ENCODE peak calls at places on chromosomes 12 and 14, in six cellular contexts. Y is LoVo, Q is EH, T is HEK293T, R is NCI-H2029, J is NCI-H1436. W is an unnamed sample.

GRCh38 chr12:68175566-68176033 is 16.1 kb upstream of the IFNG start:
- DNase-seq in Y (no peak), T (no peak), Q (no peak), R (no peak), J (no peak), W (no peak)

GRCh38 chr12:95815635-95816212 is 25.2 kb upstream of the NTN4 start:
- DNase-seq in Y (peak), J (no peak), Q (peak), R (peak), T (peak), W (no peak)

GRCh38 chr12:9798008-9798619 is 29.2 kb upstream of the KLRF1 start:
- DNase-seq in J (no peak), Y (peak), T (peak), Q (peak), R (no peak), W (no peak)

GRCh38 chr12:121430821-121431415 is 31.0 kb downstream of the RNF34 start:
- DNase-seq in Q (no peak), Y (no peak), R (no peak), J (no peak), T (no peak), W (no peak)

GRCh38 chr12:49330631-49331359 is 6.2 kb downstream of the C1QL4 start:
- DNase-seq in Q (no peak), T (no peak), R (no peak), J (no peak), Y (no peak), W (no peak)

GRCh38 chr14:68968721-68969120 is 10.4 kb downstream of the ACTN1 start:
- DNase-seq in T (no peak), Q (peak), Y (no peak), J (no peak), R (no peak), W (no peak)

GRCh38 chr14:55605793-55606192 is 25.8 kb downstream of the KTN1 start:
- DNase-seq in R (no peak), J (no peak), Q (peak), Y (peak), T (no peak), W (no peak)

GRCh38 chr12:110731479-110731878 is 11.2 kb downstream of the PPP1CC start:
- DNase-seq in T (no peak), Q (no peak), J (no peak), R (no peak), Y (no peak), W (no peak)

GRCh38 chr12:114774181-114774580 is 90.2 kb upstream of the TBX3 start:
- DNase-seq in Q (peak), R (no peak), Y (no peak), J (no peak), T (no peak), W (no peak)

GRCh38 chr12:52278530-52278929 is 4.1 kb downstream of the KRT86 start:
- DNase-seq in R (no peak), T (no peak), Q (no peak), J (no peak), Y (peak), W (no peak)

GRCh38 chr12:47554046-47554653 is 151.7 kb downstream of the RPAP3 start:
- DNase-seq in R (no peak), J (no peak), Y (no peak), T (no peak), Q (peak), W (no peak)